ENCODE peak calls at places on chromosomes 2 and 18, in nine cellular contexts. K, O, R, Z, S, V, X, U and Y are unnamed samples.

GRCh38 chr2:217915706-217916105 is 87.1 kb downstream of the TNS1 start:
- DNase-seq in K (no peak), O (no peak), R (no peak), Z (no peak), S (no peak), V (no peak), X (no peak), U (no peak), Y (no peak)

GRCh38 chr2:52083214-52083613 is 1051.3 kb upstream of the NRXN1 start:
- DNase-seq in K (no peak), O (no peak), R (no peak), Z (no peak), S (no peak), V (peak; percentile 34), X (no peak), U (no peak), Y (no peak)

GRCh38 chr2:16322308-16323130 is 343.1 kb downstream of the CYRIA start:
- DNase-seq in K (no peak), O (no peak), R (no peak), Z (no peak), S (no peak), V (no peak), X (no peak), U (no peak), Y (no peak)

GRCh38 chr2:18987592-18988073 is 370.8 kb downstream of the OSR1 start:
- DNase-seq in K (peak; percentile 91), O (peak; percentile 27), R (peak; percentile 12), Z (peak; percentile 33), S (peak; percentile 93), V (peak; percentile 96), X (peak; percentile 96), U (peak; percentile 78), Y (peak; percentile 94)

GRCh38 chr2:132588576-132588975 is 81.4 kb downstream of the LYPD1 start:
- DNase-seq in K (no peak), O (no peak), R (no peak), Z (no peak), S (no peak), V (no peak), X (no peak), U (peak; percentile 67), Y (no peak)

GRCh38 chr2:180925700-180926099 is 54.7 kb upstream of the UBE2E3 start:
- DNase-seq in K (no peak), O (no peak), R (no peak), Z (no peak), S (no peak), V (no peak), X (no peak), U (no peak), Y (no peak)

GRCh38 chr18:2338601-2339000 is 232.7 kb downstream of the METTL4 start:
- DNase-seq in K (no peak), O (no peak), R (peak; percentile 3), Z (no peak), S (no peak), V (no peak), X (no peak), U (no peak), Y (no peak)

GRCh38 chr2:60555066-60555793 is 1.8 kb upstream of the BCL11A start:
- DNase-seq in K (peak; percentile 51), O (peak; percentile 46), R (peak; percentile 93), Z (peak; percentile 63), S (peak; percentile 80), V (peak; percentile 67), X (peak; percentile 82), U (peak; percentile 50), Y (peak; percentile 55)

GRCh38 chr18:76658627-76659026 is 163.6 kb upstream of the ZNF516 start:
- DNase-seq in K (no peak), O (peak; percentile 5), R (peak; percentile 69), Z (no peak), S (no peak), V (no peak), X (peak; percentile 20), U (no peak), Y (peak; percentile 9)

GRCh38 chr2:204108301-204108700 is 171.7 kb downstream of the ICOS start:
- DNase-seq in K (peak; percentile 6), O (peak; percentile 16), R (peak; percentile 58), Z (no peak), S (no peak), V (peak; percentile 45), X (peak; percentile 35), U (no peak), Y (no peak)

GRCh38 chr2:164655336-164655735 is 34.1 kb upstream of the GRB14 start:
- DNase-seq in K (peak; percentile 30), O (no peak), R (no peak), Z (no peak), S (peak; percentile 15), V (peak; percentile 48), X (peak; percentile 19), U (no peak), Y (peak; percentile 16)

GRCh38 chr2:173196080-173196479 is 120.4 kb downstream of the MAP3K20 start:
- DNase-seq in K (no peak), O (no peak), R (no peak), Z (no peak), S (no peak), V (no peak), X (no peak), U (no peak), Y (no peak)

GRCh38 chr2:224561234-224562005 is 23.7 kb downstream of the CUL3 start:
- DNase-seq in K (no peak), O (no peak), R (no peak), Z (no peak), S (no peak), V (no peak), X (peak; percentile 33), U (no peak), Y (no peak)

DNA sequence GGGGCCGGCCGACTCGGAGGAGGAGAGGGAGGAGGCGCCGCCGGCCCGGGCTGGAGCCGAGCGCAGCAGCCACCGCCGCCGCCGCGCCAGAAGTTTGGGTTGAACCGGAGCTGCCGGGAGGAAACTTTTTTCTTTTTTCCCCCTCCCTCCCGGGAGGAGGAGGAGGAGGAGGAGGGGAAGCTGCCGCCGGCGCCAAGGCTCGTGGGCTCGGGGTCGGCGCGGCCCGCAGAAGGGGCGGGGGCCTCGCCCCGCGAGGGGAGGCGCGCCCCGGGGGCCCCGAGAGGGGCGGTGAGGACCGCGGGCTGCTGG is 266 bp downstream of the CRIM1 start:
- DNase-seq in K (no peak), O (no peak), R (no peak), Z (no peak), S (no peak), V (no peak), X (no peak), U (no peak), Y (no peak)
- H3K4me3 ChIP-seq in K (peak overlapping the region; percentile 98), O (peak overlapping the region; percentile 90), R (no peak overlapping the region), Z (peak overlapping the region; percentile 77), S (peak overlapping the region; percentile 79), V (peak overlapping the region; percentile 90), X (peak overlapping the region; percentile 88), U (peak overlapping the region; percentile 57), Y (peak overlapping the region; percentile 89)

GRCh38 chr2:127219716-127220090 is 396 bp downstream of the CYP27C1 start:
- DNase-seq in K (no peak), O (peak; percentile 32), R (peak; percentile 28), Z (no peak), S (no peak), V (peak; percentile 31), X (peak; percentile 4), U (no peak), Y (no peak)

GRCh38 chr2:127217470-127218325 is 2.4 kb downstream of the CYP27C1 start:
- DNase-seq in K (peak; percentile 32), O (peak; percentile 71), R (no peak), Z (no peak), S (no peak), V (peak; percentile 95), X (no peak), U (no peak), Y (peak; percentile 55)

GRCh38 chr2:127218843-127219715 is 1.0 kb downstream of the CYP27C1 start:
- DNase-seq in K (no peak), O (peak; percentile 31), R (peak; percentile 21), Z (no peak), S (no peak), V (no peak), X (no peak), U (no peak), Y (peak; percentile 31)

GRCh38 chr2:127220102-127220806 is at the start of gene CYP27C1:
- DNase-seq in K (peak; percentile 37), O (peak; percentile 28), R (peak; percentile 54), Z (no peak), S (no peak), V (no peak), X (peak; percentile 25), U (no peak), Y (peak; percentile 42)

GRCh38 chr2:127220807-127221527 is 868 bp upstream of the CYP27C1 start:
- DNase-seq in K (peak; percentile 10), O (peak; percentile 17), R (peak; percentile 28), Z (no peak), S (no peak), V (no peak), X (peak; percentile 4), U (no peak), Y (no peak)
- TF ChIP-seq CTCF in K (no peak), O (no peak), R (no peak), Z (no peak), S (no peak), V (no peak), X (no peak), U (no peak), Y (no peak)

GRCh38 chr18:41059126-41059415 is 896.0 kb upstream of the PIK3C3 start:
- DNase-seq in K (no peak), O (no peak), R (no peak), Z (no peak), S (no peak), V (no peak), X (no peak), U (no peak), Y (no peak)

GRCh38 chr18:41069166-41069565 is 885.9 kb upstream of the PIK3C3 start:
- DNase-seq in K (no peak), O (no peak), R (no peak), Z (no peak), S (no peak), V (no peak), X (no peak), U (no peak), Y (no peak)

GRCh38 chr18:41060967-41061366 is 894.1 kb upstream of the PIK3C3 start:
- DNase-seq in K (no peak), O (no peak), R (no peak), Z (no peak), S (no peak), V (peak; percentile 8), X (peak; percentile 4), U (no peak), Y (peak; percentile 1)

DNA sequence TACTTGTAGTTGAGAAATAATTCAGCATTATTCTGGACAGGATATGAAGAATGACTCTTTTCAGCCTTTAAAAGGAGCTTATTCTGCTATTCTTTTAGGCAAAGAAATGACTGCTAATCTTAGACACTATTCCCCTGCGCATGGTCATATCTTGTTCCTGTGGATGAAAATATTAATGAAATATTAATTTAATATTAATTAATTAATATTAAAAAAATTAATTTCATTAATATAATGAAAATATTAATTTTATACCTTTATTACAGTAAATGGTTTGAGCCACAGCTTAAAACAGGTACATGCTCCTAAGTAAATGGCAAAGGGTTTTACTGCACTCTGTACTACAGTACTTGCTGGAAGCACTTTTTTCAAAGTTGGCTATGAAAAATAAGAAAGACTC is 890.1 kb upstream of the PIK3C3 start:
- DNase-seq in K (no peak), O (no peak), R (no peak), Z (no peak), S (no peak), V (no peak), X (no peak), U (no peak), Y (no peak)
- H3K4me3 ChIP-seq in K (no peak overlapping the region), O (no peak overlapping the region), R (no peak overlapping the region), Z (no peak overlapping the region), S (no peak overlapping the region), V (no peak overlapping the region), X (no peak overlapping the region), U (no peak overlapping the region), Y (no peak overlapping the region)

GRCh38 chr2:182586426-182586825 is 129.6 kb upstream of the DNAJC10 start:
- DNase-seq in K (no peak), O (no peak), R (no peak), Z (no peak), S (no peak), V (no peak), X (no peak), U (no peak), Y (no peak)
- TF ChIP-seq CTCF in K (no peak), O (peak; percentile 17), R (no peak), Z (no peak), S (no peak), V (no peak), X (no peak), U (no peak), Y (no peak)